ENCODE peak calls at places on chromosome 18, in eight cellular contexts. J, V, H, B, A, Y, Z and I are unnamed samples.

GRCh38 chr18:56189615-56190014 is 448.8 kb downstream of the TXNL1 start:
- DNase-seq in J (no peak), V (no peak), H (no peak), B (no peak), A (no peak), Y (no peak), Z (no peak), I (no peak)

GRCh38 chr18:73962251-73962650 is 185.4 kb downstream of the FBXO15 start:
- DNase-seq in J (no peak), V (peak), H (no peak), B (no peak), A (no peak), Y (peak), Z (peak), I (no peak)

GRCh38 chr18:46659484-46659883 is 2.5 kb upstream of the LOXHD1 start:
- DNase-seq in J (no peak), V (no peak), H (no peak), B (no peak), A (no peak), Y (no peak), Z (no peak), I (no peak)

GRCh38 chr18:77776104-77776503 is 526.5 kb downstream of the GALR1 start:
- DNase-seq in J (no peak), V (no peak), H (no peak), B (no peak), A (no peak), Y (no peak), Z (no peak), I (no peak)

GRCh38 chr18:76610933-76611749 is 116.1 kb upstream of the ZNF516 start:
- DNase-seq in J (no peak), V (no peak), H (no peak), B (no peak), A (no peak), Y (peak), Z (no peak), I (no peak)

GRCh38 chr18:51021226-51021965 is 8.6 kb upstream of the SMAD4 start:
- DNase-seq in J (no peak), V (no peak), H (no peak), B (no peak), A (no peak), Y (no peak), Z (no peak), I (no peak)

GRCh38 chr18:49754866-49755265 is 58.5 kb downstream of the ACAA2 start:
- DNase-seq in J (no peak), V (no peak), H (no peak), B (peak), A (no peak), Y (peak), Z (no peak), I (no peak)

GRCh38 chr18:42925036-42925435 is 190.4 kb downstream of the RIT2 start:
- DNase-seq in J (no peak), V (no peak), H (no peak), B (no peak), A (no peak), Y (no peak), Z (no peak), I (no peak)

GRCh38 chr18:63817441-63818051 is 42.3 kb downstream of the SERPINB7 start:
- DNase-seq in J (no peak), V (no peak), H (no peak), B (no peak), A (no peak), Y (peak), Z (peak), I (no peak)

GRCh38 chr18:48078448-48078847 is 148.0 kb upstream of the SMAD2 start:
- DNase-seq in J (no peak), V (no peak), H (no peak), B (peak), A (no peak), Y (no peak), Z (no peak), I (no peak)
- H3K4me3 ChIP-seq in J (no peak), V (no peak), H (no peak), B (no peak), A (no peak), Y (no peak), Z (no peak), I (no peak)

DNA sequence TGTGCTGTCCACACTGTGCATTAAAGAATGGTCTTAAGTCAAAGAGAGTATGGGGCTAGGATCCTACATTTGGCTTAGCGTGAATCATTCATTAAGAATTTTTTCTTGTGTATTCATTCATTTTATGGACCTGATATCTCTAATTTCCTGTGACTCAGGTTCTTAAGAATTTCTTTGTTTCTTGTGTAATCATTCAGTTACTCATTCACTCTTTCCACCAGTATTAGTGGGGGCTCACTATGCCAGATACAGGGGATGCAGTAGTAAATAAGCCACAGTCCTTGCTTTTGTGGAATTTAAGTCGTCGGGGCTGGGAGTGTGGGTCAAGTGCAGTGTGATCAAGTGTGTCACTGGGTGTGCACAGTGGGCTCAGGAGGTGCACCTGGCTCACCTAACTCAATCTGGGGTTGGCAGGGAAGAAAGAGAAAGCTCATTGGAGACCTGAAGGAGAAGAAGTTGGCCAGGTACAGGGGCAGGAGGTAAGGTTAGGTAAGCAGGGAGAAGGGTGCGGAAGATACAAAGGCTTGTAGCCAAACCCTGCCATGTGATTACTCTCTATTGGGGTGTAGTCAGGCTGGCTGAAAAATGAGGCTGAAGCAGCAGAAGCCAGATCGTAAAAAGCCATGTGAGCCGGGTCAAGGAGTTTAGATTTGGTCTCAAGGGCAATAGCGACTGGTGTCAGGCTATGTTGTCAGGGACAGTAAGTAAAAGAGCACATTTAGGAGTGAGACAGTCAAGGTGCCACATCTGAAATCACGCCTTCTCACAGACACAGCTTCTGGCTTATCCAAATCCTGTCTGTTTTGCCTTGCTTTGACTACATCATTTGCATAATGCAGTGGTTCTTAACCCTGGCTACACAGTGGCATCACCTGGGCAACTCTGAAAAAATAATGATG is 67.2 kb downstream of the KCTD1 start:
- DNase-seq in J (no peak), V (no peak), H (no peak), B (no peak), A (no peak), Y (peak), Z (peak), I (no peak)
- H3K4me3 ChIP-seq in J (no peak), V (no peak), H (no peak), B (no peak), A (no peak), Y (peak), Z (no peak), I (no peak)

GRCh38 chr18:36736094-36736493 is 92.7 kb downstream of the TPGS2 start:
- DNase-seq in J (no peak), V (no peak), H (no peak), B (no peak), A (no peak), Y (no peak), Z (no peak), I (no peak)
- H3K4me3 ChIP-seq in J (no peak), V (no peak), H (no peak), B (no peak), A (no peak), Y (no peak), Z (no peak), I (no peak)

DNA sequence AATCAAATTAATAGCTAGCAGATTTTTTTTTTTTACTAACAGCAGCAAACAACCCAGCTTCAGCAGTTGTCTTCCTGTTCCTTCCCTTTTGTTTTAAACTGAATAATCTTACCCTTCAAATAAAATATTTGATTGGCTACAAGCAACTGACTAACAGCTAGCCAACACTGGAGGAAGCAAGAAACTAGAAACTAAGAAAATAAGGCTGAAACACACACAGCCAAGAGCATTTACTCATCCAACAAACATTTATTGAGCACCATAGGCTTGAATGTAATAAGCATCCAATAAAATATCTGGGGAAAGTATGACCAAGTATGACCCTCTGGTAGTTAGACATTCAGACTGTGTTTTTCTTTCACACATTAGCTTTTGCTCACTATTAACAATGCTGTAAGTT is 189.2 kb downstream of the CD226 start:
- DNase-seq in J (no peak), V (no peak), H (no peak), B (no peak), A (no peak), Y (peak), Z (peak), I (no peak)
- H3K4me3 ChIP-seq in J (no peak), V (no peak), H (no peak), B (no peak), A (no peak), Y (peak), Z (no peak), I (no peak)